ENCODE peak calls at places on chromosomes 7 and 10, in six cellular contexts. V is naive thymus-derived CD4-positive, alpha-beta T cell; P is lower leg skin; X is right lobe of liver; Q is cardiac fibroblast; M is dorsolateral prefrontal cortex. B is an unnamed sample.

GRCh38 chr10:49143249-49143648 is 9.4 kb upstream of the FAM170B start:
- DNase-seq in V (no peak), P (no peak), X (no peak), Q (no peak), M (no peak), B (no peak)

GRCh38 chr7:73478549-73478948 is 43.5 kb downstream of the BAZ1B start:
- DNase-seq in V (no peak), P (no peak), X (no peak), Q (no peak), M (no peak), B (no peak)

GRCh38 chr10:69497611-69498390 is 46.5 kb downstream of the TSPAN15 start:
- DNase-seq in V (no peak), P (no peak), X (peak), Q (no peak), M (no peak), B (no peak)

GRCh38 chr10:23198940-23199767 is 7.0 kb downstream of the PTF1A start:
- DNase-seq in V (no peak), P (no peak), X (no peak), Q (no peak), M (no peak), B (no peak)

GRCh38 chr7:100691676-100692577 is 2.1 kb downstream of the GIGYF1 start:
- DNase-seq in V (peak), P (peak), X (peak), Q (peak), M (peak), B (no peak)

GRCh38 chr10:51783907-51784306 is 84.5 kb upstream of the CSTF2T start:
- DNase-seq in V (no peak), P (no peak), X (no peak), Q (no peak), M (no peak), B (no peak)

GRCh38 chr7:46291601-46292150 is 370.6 kb upstream of the IGFBP3 start:
- DNase-seq in V (no peak), P (peak), X (no peak), Q (peak), M (no peak), B (peak)

GRCh38 chr10:63713191-63714144 is 192.3 kb downstream of the REEP3 start:
- DNase-seq in V (no peak), P (peak), X (peak), Q (peak), M (no peak), B (peak)

GRCh38 chr10:84432891-84433290 is 104.5 kb downstream of the CCSER2 start:
- DNase-seq in V (no peak), P (no peak), X (no peak), Q (no peak), M (no peak), B (no peak)

GRCh38 chr10:131452926-131453771 is 141.6 kb upstream of the TCERG1L start:
- DNase-seq in V (no peak), P (no peak), X (no peak), Q (no peak), M (peak), B (no peak)

GRCh38 chr7:44603208-44603607 is 3.2 kb upstream of the OGDH start:
- DNase-seq in V (no peak), P (no peak), X (no peak), Q (no peak), M (no peak), B (no peak)
- H3K4me3 ChIP-seq in V (no peak), P (no peak), X (no peak), Q (no peak), M (no peak), B (no peak)

DNA sequence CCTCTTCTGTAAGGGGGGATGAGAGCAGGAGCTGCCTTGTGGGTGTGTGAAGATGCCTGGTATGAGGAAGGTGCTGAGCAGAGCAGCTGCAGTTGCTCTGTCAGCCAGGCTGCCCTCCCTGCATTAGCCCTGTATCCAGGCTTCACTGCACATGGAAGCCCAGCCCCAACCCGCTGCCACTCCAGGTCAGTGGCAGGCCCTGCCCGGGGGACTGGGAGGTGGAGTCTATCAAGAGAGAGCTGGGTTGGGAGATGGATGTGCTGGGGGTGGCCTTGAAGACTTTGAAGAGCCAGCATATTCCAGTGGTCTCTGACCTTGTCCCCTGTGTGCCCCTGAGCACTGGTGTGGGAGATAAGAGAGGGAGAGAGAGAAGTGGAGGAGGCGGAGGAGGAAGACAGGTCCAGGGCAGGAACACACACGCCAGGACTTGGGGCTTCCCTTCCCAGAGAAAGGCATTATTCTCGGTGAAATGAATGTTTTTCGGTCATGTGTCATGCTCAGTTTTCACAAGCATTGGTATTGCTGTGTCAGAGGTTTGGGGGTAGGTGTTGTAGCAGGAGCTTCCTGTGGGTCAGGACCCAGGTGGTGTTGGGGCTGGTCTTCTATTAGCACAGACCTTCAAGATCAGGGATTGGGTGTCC is 2.6 kb downstream of the PPIF start:
- DNase-seq in V (no peak), P (no peak), X (no peak), Q (no peak), M (no peak), B (no peak)
- H3K4me3 ChIP-seq in V (no peak), P (no peak), X (no peak), Q (no peak), M (no peak), B (no peak)

GRCh38 chr7:147586110-147586509 is 1004.5 kb upstream of the C7orf33 start:
- DNase-seq in V (no peak), P (no peak), X (no peak), Q (no peak), M (no peak), B (no peak)
- H3K4me3 ChIP-seq in V (no peak), P (no peak), X (no peak), Q (no peak), M (no peak), B (no peak)

GRCh38 chr10:25177754-25178135 is 2.9 kb downstream of the GPR158 start:
- DNase-seq in V (no peak), P (no peak), X (no peak), Q (peak), M (no peak), B (no peak)
- H3K4me3 ChIP-seq in V (no peak), P (no peak), X (no peak), Q (no peak), M (peak), B (no peak)

B was measured in skeletal muscle cell.